ENCODE peak calls at places on chromosomes 2 and 18, in seven cellular contexts. A is OCI-LY7, Z is spleen, F is Caco-2, T is heart left ventricle, O is suprapubic skin, V is upper lobe of right lung. B is an unnamed sample. For H3K4me1, the result is how much of the 10 kb centered on the place peaks cover.

GRCh38 chr2:182020319-182021055 is 34.8 kb downstream of the PPP1R1C start:
- DNase-seq in A (no peak), Z (no peak), F (no peak), T (no peak), O (no peak), V (no peak), B (no peak)

GRCh38 chr2:529425-529824 is 147.8 kb downstream of the TMEM18 start:
- DNase-seq in A (peak), Z (no peak), F (no peak), T (no peak), O (no peak), V (no peak), B (no peak)

GRCh38 chr2:201130524-201131186 is 14.7 kb downstream of the CFLAR start:
- DNase-seq in A (peak), Z (no peak), F (no peak), T (no peak), O (no peak), V (no peak), B (peak)

GRCh38 chr2:164242409-164242808 is 378.9 kb downstream of the GRB14 start:
- DNase-seq in A (no peak), Z (no peak), F (no peak), T (no peak), O (no peak), V (no peak), B (no peak)

GRCh38 chr18:58497845-58498244 is 131.0 kb downstream of the ALPK2 start:
- DNase-seq in A (no peak), Z (no peak), F (no peak), T (no peak), O (no peak), V (no peak), B (no peak)

GRCh38 chr2:219661955-219662395 is 34.5 kb downstream of the SLC4A3 start:
- DNase-seq in A (no peak), Z (no peak), F (peak), T (no peak), O (no peak), V (no peak), B (no peak)

GRCh38 chr2:110157153-110157793 is 41.7 kb upstream of the MALL start:
- DNase-seq in A (peak), Z (no peak), F (peak), T (no peak), O (no peak), V (no peak), B (no peak)

GRCh38 chr18:75228967-75229366 is 18.4 kb downstream of the TSHZ1 start:
- DNase-seq in A (no peak), Z (no peak), F (no peak), T (no peak), O (no peak), V (no peak), B (no peak)

GRCh38 chr18:2889761-2890192 is 43.0 kb downstream of the EMILIN2 start:
- DNase-seq in A (no peak), Z (no peak), F (no peak), T (no peak), O (peak), V (no peak), B (peak)

GRCh38 chr2:218343591-218343990 is 13.1 kb upstream of the CATIP start:
- DNase-seq in A (no peak), Z (no peak), F (no peak), T (no peak), O (no peak), V (no peak), B (no peak)

GRCh38 chr2:9897796-9898195 is 53.7 kb upstream of the GRHL1 start:
- DNase-seq in A (no peak), Z (no peak), F (no peak), T (no peak), O (no peak), V (no peak), B (no peak)

GRCh38 chr2:223995569-223995968 is 38.3 kb downstream of the MRPL44 start:
- DNase-seq in A (no peak), Z (no peak), F (peak), T (no peak), O (no peak), V (no peak), B (no peak)

DNA sequence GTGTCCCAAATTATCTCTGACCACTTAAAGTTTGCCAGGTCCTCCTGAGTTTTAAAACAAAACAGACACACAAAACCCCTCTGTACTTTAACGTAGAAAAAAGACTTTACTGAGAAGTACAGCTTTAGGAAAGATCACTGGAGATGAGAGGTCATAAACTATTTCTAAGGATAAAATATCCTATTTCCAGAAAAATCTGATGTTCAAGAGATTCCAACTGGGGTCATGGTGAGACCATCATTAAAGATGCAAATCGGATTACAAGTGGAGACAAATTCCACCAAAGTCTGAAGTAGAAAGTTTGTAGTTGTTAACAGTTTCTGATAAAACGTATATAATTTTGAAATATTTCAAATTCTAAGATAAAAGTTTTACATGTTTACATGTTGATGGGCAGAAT is 241.6 kb downstream of the TCF4 start:
- DNase-seq in A (no peak), Z (no peak), F (no peak), T (no peak), O (no peak), V (no peak), B (no peak)
- H3K4me1 ChIP-seq in A (under half), Z (under half), F (under half), T (under half), O (under half), V (under half), B (under half)

DNA sequence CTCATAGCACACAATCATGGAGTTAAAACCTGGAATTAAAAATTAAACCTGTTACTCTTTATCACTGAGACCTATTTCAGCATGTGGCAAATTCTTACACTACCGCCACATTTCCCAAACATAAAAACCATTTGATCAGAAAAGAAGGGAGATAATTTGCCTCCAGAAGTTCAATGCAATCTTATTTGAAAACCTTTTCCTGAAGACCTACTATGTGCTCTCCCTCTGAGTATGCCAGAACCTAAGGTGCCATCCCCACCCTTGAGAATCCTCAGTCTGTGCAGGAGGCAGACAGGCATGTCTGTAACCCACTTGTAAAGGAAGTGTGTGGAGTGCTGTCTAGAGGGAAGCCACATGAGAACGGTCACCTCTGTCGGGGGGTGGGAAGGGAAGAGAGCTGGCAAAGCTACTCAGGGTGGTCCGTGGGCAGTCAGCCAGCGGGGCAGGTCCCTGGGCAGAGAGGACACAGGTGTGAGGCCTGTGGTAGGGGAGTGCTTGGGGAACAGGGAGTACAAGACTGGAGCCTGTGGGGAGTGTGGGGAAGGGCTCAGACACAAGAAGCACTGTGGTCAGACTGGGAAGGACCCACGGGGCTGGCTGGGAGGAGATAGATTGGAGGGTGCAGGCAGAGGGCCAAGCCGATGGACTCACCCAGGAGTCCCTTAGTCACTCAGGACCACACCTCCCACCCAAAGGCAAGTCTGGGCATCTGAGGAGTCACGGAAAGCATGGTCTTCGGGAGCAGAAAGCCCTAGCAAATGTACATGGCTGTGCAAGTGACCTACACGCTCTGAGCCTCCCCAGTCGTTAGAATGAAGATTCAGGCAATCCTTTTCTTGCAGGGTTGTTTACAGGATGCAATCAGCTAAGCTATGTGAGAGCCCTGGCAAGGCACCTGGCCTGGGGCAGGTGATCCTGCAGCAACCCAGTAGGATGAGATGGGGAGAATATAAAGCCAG is 22.8 kb downstream of the CRACDL start:
- DNase-seq in A (no peak), Z (peak), F (no peak), T (no peak), O (no peak), V (peak), B (no peak)
- H3K4me1 ChIP-seq in A (under half), Z (under half), F (under half), T (under half), O (under half), V (under half), B (under half)

GRCh38 chr2:168186452-168186851 is 60.9 kb downstream of the STK39 start:
- DNase-seq in A (no peak), Z (no peak), F (no peak), T (no peak), O (no peak), V (no peak), B (no peak)
- H3K4me1 ChIP-seq in A (under half), Z (under half), F (under half), T (half or more), O (under half), V (under half), B (under half)

GRCh38 chr2:36554531-36554930 is 43.4 kb downstream of the FEZ2 start:
- DNase-seq in A (no peak), Z (no peak), F (no peak), T (no peak), O (no peak), V (no peak), B (no peak)

GRCh38 chr2:36550006-36550405 is 48.0 kb downstream of the FEZ2 start:
- DNase-seq in A (no peak), Z (no peak), F (no peak), T (no peak), O (no peak), V (no peak), B (no peak)

GRCh38 chr2:36556847-36557246 is 41.1 kb downstream of the FEZ2 start:
- DNase-seq in A (no peak), Z (no peak), F (no peak), T (no peak), O (no peak), V (no peak), B (no peak)

GRCh38 chr2:36555789-36556188 is 42.2 kb downstream of the FEZ2 start:
- DNase-seq in A (no peak), Z (no peak), F (no peak), T (no peak), O (no peak), V (no peak), B (no peak)

DNA sequence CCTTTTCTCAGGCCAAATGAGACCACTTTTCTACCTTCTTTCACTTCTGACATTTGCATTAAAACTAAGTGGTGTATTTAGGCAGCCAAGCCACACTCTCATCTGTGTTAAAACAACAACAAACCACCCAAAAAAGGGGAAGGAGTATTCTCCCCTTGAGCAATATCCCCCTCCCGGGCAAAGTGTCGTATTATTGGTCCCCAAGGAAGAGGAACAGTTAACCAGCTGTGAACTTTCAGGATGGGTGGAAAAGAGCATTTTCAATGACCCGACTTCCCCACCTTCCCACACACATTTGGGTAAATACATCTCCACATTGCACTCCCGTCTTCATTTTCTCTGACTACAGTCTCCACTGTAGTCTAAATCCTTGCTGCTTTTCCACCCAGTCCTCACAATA is 44.3 kb downstream of the FEZ2 start:
- DNase-seq in A (no peak), Z (no peak), F (no peak), T (no peak), O (no peak), V (no peak), B (no peak)
- H3K4me1 ChIP-seq in A (under half), Z (under half), F (under half), T (under half), O (under half), V (under half), B (under half)

GRCh38 chr2:239673641-239674040 is 272.8 kb upstream of the HDAC4 start:
- DNase-seq in A (no peak), Z (no peak), F (no peak), T (peak), O (no peak), V (peak), B (no peak)
- H3K4me1 ChIP-seq in A (under half), Z (under half), F (under half), T (under half), O (under half), V (under half), B (under half)

GRCh38 chr18:8749492-8749891 is 44.1 kb downstream of the MTCL1 start:
- DNase-seq in A (no peak), Z (no peak), F (no peak), T (no peak), O (no peak), V (no peak), B (no peak)
- H3K4me1 ChIP-seq in A (half or more), Z (under half), F (under half), T (under half), O (under half), V (under half), B (under half)

DNA sequence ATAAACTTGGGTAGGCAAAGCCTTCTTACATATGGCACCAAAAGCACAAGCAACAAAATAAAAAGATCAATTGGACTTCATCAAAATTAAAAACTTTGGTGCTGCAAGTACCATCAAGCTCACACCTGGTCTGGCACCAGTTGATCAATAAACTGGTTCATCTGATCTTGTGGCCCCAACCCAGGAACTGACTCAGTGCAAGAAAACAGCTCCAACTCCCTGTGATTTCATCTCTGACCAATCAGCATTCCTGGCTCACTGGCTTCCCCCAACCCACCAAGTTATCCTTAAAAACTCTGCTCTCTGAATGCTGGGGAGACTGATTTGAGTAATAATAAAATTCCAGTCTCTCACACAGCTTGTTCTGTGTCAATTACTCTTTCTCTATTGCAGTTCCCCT is 8.4 kb downstream of the EPG5 start:
- DNase-seq in A (no peak), Z (no peak), F (no peak), T (no peak), O (no peak), V (no peak), B (no peak)
- H3K4me1 ChIP-seq in A (under half), Z (under half), F (under half), T (under half), O (under half), V (under half), B (under half)